ENCODE peak calls at places on chromosomes 11 and 22, in six cellular contexts. One of them, this sample, is unnamed.

GRCh38 chr11:64331569-64332371 is 8.2 kb upstream of the CCDC88B start:
- DNase-seq in H1: peak
- DNase-seq in trophoblast cell: peak
- DNase-seq in IMR-90: peak
- DNase-seq in H9: peak
- DNase-seq in mesenchymal stem cell: peak
- DNase-seq in this sample: no peak

GRCh38 chr11:66999555-66999954 is 23.4 kb upstream of the SYT12 start:
- DNase-seq in trophoblast cell: no peak
- DNase-seq in H9: no peak
- DNase-seq in H1: no peak
- DNase-seq in mesenchymal stem cell: no peak
- DNase-seq in IMR-90: no peak
- DNase-seq in this sample: no peak

GRCh38 chr22:22031183-22031560 is 48.6 kb upstream of the TOP3B start:
- DNase-seq in IMR-90: no peak
- DNase-seq in trophoblast cell: no peak
- DNase-seq in H1: no peak
- DNase-seq in mesenchymal stem cell: no peak
- DNase-seq in H9: no peak
- DNase-seq in this sample: no peak

GRCh38 chr11:96741068-96741467 is 351.3 kb downstream of the JRKL start:
- DNase-seq in mesenchymal stem cell: no peak
- DNase-seq in H1: no peak
- DNase-seq in H9: no peak
- DNase-seq in IMR-90: peak
- DNase-seq in trophoblast cell: no peak
- DNase-seq in this sample: no peak

GRCh38 chr11:124612045-124612444 is 817 bp downstream of the PANX3 start:
- DNase-seq in H9: no peak
- DNase-seq in IMR-90: no peak
- DNase-seq in trophoblast cell: no peak
- DNase-seq in mesenchymal stem cell: no peak
- DNase-seq in H1: no peak
- DNase-seq in this sample: no peak

GRCh38 chr11:59197990-59198389 is 14.7 kb downstream of the MPEG1 start:
- DNase-seq in trophoblast cell: no peak
- DNase-seq in H9: no peak
- DNase-seq in mesenchymal stem cell: peak
- DNase-seq in H1: no peak
- DNase-seq in IMR-90: peak
- DNase-seq in this sample: no peak

GRCh38 chr11:28858076-28858475 is 749.9 kb downstream of the METTL15 start:
- DNase-seq in H1: no peak
- DNase-seq in H9: no peak
- DNase-seq in trophoblast cell: no peak
- DNase-seq in mesenchymal stem cell: peak
- DNase-seq in IMR-90: peak
- DNase-seq in this sample: no peak

GRCh38 chr11:116373107-116373506 is 399.7 kb downstream of the BUD13 start:
- DNase-seq in H9: no peak
- DNase-seq in mesenchymal stem cell: no peak
- DNase-seq in IMR-90: no peak
- DNase-seq in H1: no peak
- DNase-seq in trophoblast cell: no peak
- DNase-seq in this sample: no peak

GRCh38 chr11:27783701-27784355 is 83.6 kb upstream of the BDNF start:
- DNase-seq in H1: no peak
- DNase-seq in trophoblast cell: no peak
- DNase-seq in mesenchymal stem cell: no peak
- DNase-seq in IMR-90: no peak
- DNase-seq in H9: no peak
- DNase-seq in this sample: no peak

GRCh38 chr11:93032580-93032979 is 63.1 kb downstream of the MTNR1B start:
- DNase-seq in mesenchymal stem cell: no peak
- DNase-seq in IMR-90: peak
- DNase-seq in trophoblast cell: no peak
- DNase-seq in H9: no peak
- DNase-seq in H1: no peak
- DNase-seq in this sample: no peak

GRCh38 chr11:47979378-47980092 is 824 bp upstream of the PTPRJ start:
- DNase-seq in IMR-90: no peak
- DNase-seq in trophoblast cell: no peak
- DNase-seq in H1: peak
- DNase-seq in H9: peak
- DNase-seq in mesenchymal stem cell: peak
- DNase-seq in this sample: peak

GRCh38 chr11:47983464-47984397 is 3.4 kb downstream of the PTPRJ start:
- DNase-seq in H1: no peak
- DNase-seq in H9: no peak
- DNase-seq in IMR-90: peak
- DNase-seq in mesenchymal stem cell: peak
- DNase-seq in trophoblast cell: no peak
- DNase-seq in this sample: no peak

GRCh38 chr11:47981667-47982404 is 1.5 kb downstream of the PTPRJ start:
- DNase-seq in trophoblast cell: no peak
- DNase-seq in mesenchymal stem cell: no peak
- DNase-seq in H9: no peak
- DNase-seq in IMR-90: no peak
- DNase-seq in H1: no peak
- DNase-seq in this sample: no peak

GRCh38 chr11:47980093-47980906 is at the start of gene PTPRJ:
- DNase-seq in H1: peak
- DNase-seq in H9: peak
- DNase-seq in IMR-90: peak
- DNase-seq in mesenchymal stem cell: peak
- DNase-seq in trophoblast cell: no peak
- DNase-seq in this sample: peak

DNA sequence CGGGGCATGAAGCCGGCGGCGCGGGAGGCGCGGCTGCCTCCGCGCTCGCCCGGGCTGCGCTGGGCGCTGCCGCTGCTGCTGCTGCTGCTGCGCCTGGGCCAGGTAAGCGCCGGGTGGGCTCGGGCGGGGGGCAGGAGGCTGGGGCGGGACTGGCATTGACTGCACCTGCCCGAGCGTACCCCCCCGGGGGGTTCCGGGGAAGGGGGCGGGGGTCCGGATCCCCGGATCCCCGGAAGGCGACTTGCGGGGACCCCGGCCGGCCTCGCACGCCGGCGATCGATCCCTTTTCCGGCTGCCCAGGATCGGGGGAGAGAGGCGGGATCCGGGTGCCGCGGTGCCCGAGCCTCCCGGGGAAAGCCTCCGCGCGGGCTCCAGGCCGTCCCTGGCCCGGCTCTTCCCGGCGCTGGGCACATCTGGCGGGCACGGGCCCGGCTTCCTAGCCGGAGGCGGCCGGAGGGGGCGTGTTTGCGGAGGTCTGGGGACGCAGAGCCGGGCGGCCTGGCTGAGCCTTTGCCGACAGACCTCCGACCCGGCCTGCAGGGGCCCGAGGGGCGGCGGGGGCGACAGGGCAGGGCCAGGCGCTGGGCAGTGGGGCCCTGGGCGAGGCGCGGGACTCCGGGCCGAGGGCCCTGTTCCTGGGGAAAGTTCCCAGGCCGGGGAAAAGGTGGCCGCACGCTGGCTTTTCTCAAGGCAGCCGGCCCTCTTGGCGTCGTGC is 705 bp downstream of the PTPRJ start:
- DNase-seq in mesenchymal stem cell: peak
- DNase-seq in H9: peak
- DNase-seq in IMR-90: peak
- DNase-seq in H1: peak
- DNase-seq in trophoblast cell: no peak
- DNase-seq in this sample: peak
- H2BK120ac ChIP-seq in mesenchymal stem cell: peak
- H2BK120ac ChIP-seq in H9: no peak
- H2BK120ac ChIP-seq in IMR-90: no peak
- H2BK120ac ChIP-seq in H1: no peak
- H2BK120ac ChIP-seq in trophoblast cell: peak
- H2BK120ac ChIP-seq in this sample: peak

GRCh38 chr11:3169235-3169951 is 4.3 kb upstream of the OSBPL5 start:
- DNase-seq in mesenchymal stem cell: peak
- DNase-seq in IMR-90: peak
- DNase-seq in H9: peak
- DNase-seq in H1: no peak
- DNase-seq in trophoblast cell: peak
- DNase-seq in this sample: no peak
- H2AFZ ChIP-seq in mesenchymal stem cell: peak
- H2AFZ ChIP-seq in IMR-90: peak
- H2AFZ ChIP-seq in H9: no peak
- H2AFZ ChIP-seq in H1: peak
- H2AFZ ChIP-seq in trophoblast cell: peak
- H2AFZ ChIP-seq in this sample: peak

GRCh38 chr11:62842171-62842717 is 2.9 kb upstream of the WDR74 start:
- DNase-seq in IMR-90: no peak
- DNase-seq in H1: peak
- DNase-seq in H9: peak
- DNase-seq in trophoblast cell: no peak
- DNase-seq in mesenchymal stem cell: no peak
- DNase-seq in this sample: no peak
- H2BK120ac ChIP-seq in IMR-90: peak
- H2BK120ac ChIP-seq in H1: peak
- H2BK120ac ChIP-seq in H9: peak
- H2BK120ac ChIP-seq in trophoblast cell: peak
- H2BK120ac ChIP-seq in mesenchymal stem cell: peak
- H2BK120ac ChIP-seq in this sample: no peak

GRCh38 chr11:69715446-69715845 is 11.6 kb upstream of the FGF19 start:
- DNase-seq in IMR-90: no peak
- DNase-seq in mesenchymal stem cell: no peak
- DNase-seq in H9: no peak
- DNase-seq in H1: no peak
- DNase-seq in trophoblast cell: no peak
- DNase-seq in this sample: no peak

GRCh38 chr11:69716099-69716498 is 12.3 kb upstream of the FGF19 start:
- DNase-seq in IMR-90: no peak
- DNase-seq in H9: no peak
- DNase-seq in H1: no peak
- DNase-seq in mesenchymal stem cell: no peak
- DNase-seq in trophoblast cell: no peak
- DNase-seq in this sample: no peak

GRCh38 chr11:69718912-69719311 is 15.1 kb upstream of the FGF19 start:
- DNase-seq in H1: no peak
- DNase-seq in IMR-90: no peak
- DNase-seq in trophoblast cell: no peak
- DNase-seq in H9: no peak
- DNase-seq in mesenchymal stem cell: no peak
- DNase-seq in this sample: no peak

GRCh38 chr11:69716891-69717747 is 13.3 kb upstream of the FGF19 start:
- DNase-seq in mesenchymal stem cell: no peak
- DNase-seq in H9: no peak
- DNase-seq in H1: no peak
- DNase-seq in trophoblast cell: no peak
- DNase-seq in IMR-90: no peak
- DNase-seq in this sample: no peak

DNA sequence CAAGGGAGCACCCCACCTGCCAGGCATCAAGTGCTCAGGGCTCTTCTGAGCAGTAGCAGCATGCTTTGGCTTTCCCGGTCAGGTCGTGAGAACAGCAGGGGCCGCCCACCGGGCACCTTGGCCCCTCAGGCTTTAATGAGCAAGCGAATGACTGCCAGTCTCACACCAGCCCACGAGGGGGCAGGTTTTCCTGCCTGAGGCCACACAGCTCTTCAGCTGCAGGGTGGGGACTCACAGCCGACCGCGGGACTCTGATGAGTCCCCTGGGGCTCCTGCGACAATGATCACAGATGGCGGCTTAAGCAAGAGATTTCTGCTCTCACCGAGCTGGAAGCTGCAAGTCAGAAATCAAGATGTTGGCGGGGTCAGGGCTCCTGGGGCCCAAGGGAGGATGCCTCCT is 14.3 kb upstream of the FGF19 start:
- DNase-seq in mesenchymal stem cell: peak
- DNase-seq in H9: peak
- DNase-seq in IMR-90: peak
- DNase-seq in trophoblast cell: peak
- DNase-seq in H1: peak
- DNase-seq in this sample: peak
- H2AFZ ChIP-seq in mesenchymal stem cell: no peak
- H2AFZ ChIP-seq in H9: no peak
- H2AFZ ChIP-seq in IMR-90: no peak
- H2AFZ ChIP-seq in trophoblast cell: no peak
- H2AFZ ChIP-seq in H1: peak
- H2AFZ ChIP-seq in this sample: peak

DNA sequence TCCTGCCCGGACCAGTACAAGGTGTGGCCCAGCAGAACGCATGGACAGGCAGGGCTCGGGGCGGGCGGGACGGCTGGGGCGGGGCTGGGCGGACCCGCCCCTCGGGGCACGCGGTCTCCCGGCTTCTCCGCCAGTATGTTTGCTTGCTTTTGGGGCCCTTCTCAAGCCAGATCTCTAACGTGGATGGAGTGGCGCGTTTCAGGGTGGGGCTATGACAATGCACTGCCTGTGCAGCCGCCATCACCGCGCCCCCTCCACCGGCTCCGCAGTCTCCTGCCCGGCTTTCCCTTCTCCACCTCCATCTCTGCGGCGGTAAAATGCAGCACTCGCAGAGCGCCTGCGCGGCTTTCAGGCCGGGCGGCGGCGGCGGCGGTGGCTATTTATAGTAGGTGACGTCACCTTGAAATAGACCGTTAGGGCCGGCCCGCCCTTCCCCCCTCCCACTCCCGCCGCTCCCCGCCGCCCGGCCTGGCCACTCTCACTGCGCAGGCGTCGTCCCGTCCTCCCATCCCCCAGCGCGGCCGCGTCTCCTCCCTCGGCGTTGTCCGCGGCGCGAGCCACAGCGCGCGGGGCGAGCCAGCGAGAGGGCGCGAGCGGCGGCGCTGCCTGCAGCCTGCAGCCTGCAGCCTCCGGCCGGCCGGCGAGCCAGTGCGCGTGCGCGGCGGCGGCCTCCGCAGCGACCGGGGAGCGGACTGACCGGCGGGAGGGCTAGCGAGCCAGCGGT is at the start of gene YWHAH:
- DNase-seq in H1: peak
- DNase-seq in H9: peak
- DNase-seq in trophoblast cell: peak
- DNase-seq in mesenchymal stem cell: peak
- DNase-seq in IMR-90: peak
- DNase-seq in this sample: peak
- H2BK120ac ChIP-seq in H1: peak
- H2BK120ac ChIP-seq in H9: peak
- H2BK120ac ChIP-seq in trophoblast cell: peak
- H2BK120ac ChIP-seq in mesenchymal stem cell: peak
- H2BK120ac ChIP-seq in IMR-90: peak
- H2BK120ac ChIP-seq in this sample: peak

GRCh38 chr11:128686745-128687177 is 7.1 kb upstream of the FLI1 start:
- DNase-seq in H9: peak
- DNase-seq in IMR-90: peak
- DNase-seq in trophoblast cell: peak
- DNase-seq in H1: peak
- DNase-seq in mesenchymal stem cell: peak
- DNase-seq in this sample: no peak

GRCh38 chr11:128687321-128687720 is 6.6 kb upstream of the FLI1 start:
- DNase-seq in H9: peak
- DNase-seq in H1: peak
- DNase-seq in mesenchymal stem cell: peak
- DNase-seq in IMR-90: no peak
- DNase-seq in trophoblast cell: peak
- DNase-seq in this sample: no peak

GRCh38 chr11:128686045-128686741 is 7.7 kb upstream of the FLI1 start:
- DNase-seq in IMR-90: no peak
- DNase-seq in trophoblast cell: no peak
- DNase-seq in H1: peak
- DNase-seq in H9: peak
- DNase-seq in mesenchymal stem cell: peak
- DNase-seq in this sample: no peak

GRCh38 chr11:128684582-128685382 is 9.1 kb upstream of the FLI1 start:
- DNase-seq in IMR-90: no peak
- DNase-seq in trophoblast cell: no peak
- DNase-seq in mesenchymal stem cell: no peak
- DNase-seq in H1: peak
- DNase-seq in H9: peak
- DNase-seq in this sample: no peak

GRCh38 chr11:128685383-128686044 is 8.4 kb upstream of the FLI1 start:
- DNase-seq in H9: no peak
- DNase-seq in IMR-90: no peak
- DNase-seq in H1: no peak
- DNase-seq in trophoblast cell: no peak
- DNase-seq in mesenchymal stem cell: no peak
- DNase-seq in this sample: no peak
- H2AFZ ChIP-seq in H9: no peak
- H2AFZ ChIP-seq in IMR-90: peak
- H2AFZ ChIP-seq in H1: no peak
- H2AFZ ChIP-seq in trophoblast cell: no peak
- H2AFZ ChIP-seq in mesenchymal stem cell: peak
- H2AFZ ChIP-seq in this sample: no peak